ENCODE peak calls at places on chromosome 1, in ten cellular contexts. U is nephron progenitor cell, C is A549, A is epithelial cell of proximal tubule, G is mesothelial cell of epicardium, B is fibroblast of lung, I is Calu3, Z is RWPE1, E is BJ, L is H1. X is an unnamed sample.

GRCh38 chr1:231628207-231628876 is 1.8 kb downstream of the DISC1 start:
- DNase-seq in U (no peak), C (no peak), A (no peak), G (no peak), B (no peak), I (no peak), Z (no peak), E (peak), L (no peak), X (no peak)

GRCh38 chr1:100354971-100355394 is 2.7 kb downstream of the CDC14A start:
- DNase-seq in U (peak), C (no peak), A (peak), G (no peak), B (peak), I (peak), Z (peak), E (no peak), L (no peak), X (no peak)

GRCh38 chr1:81118550-81118949 is 682.2 kb upstream of the ADGRL2 start:
- DNase-seq in U (no peak), C (no peak), A (no peak), G (no peak), B (peak), I (no peak), Z (peak), E (no peak), L (no peak), X (no peak)

GRCh38 chr1:13825033-13825432 is 125.0 kb downstream of the PRDM2 start:
- DNase-seq in U (no peak), C (no peak), A (no peak), G (no peak), B (no peak), I (no peak), Z (no peak), E (no peak), L (no peak), X (no peak)

GRCh38 chr1:173608503-173609216 is 5.8 kb upstream of the SLC9C2 start:
- DNase-seq in U (no peak), C (no peak), A (no peak), G (no peak), B (no peak), I (no peak), Z (no peak), E (no peak), L (no peak), X (no peak)

GRCh38 chr1:226985239-226985838 is 45.2 kb downstream of the COQ8A start:
- DNase-seq in U (no peak), C (no peak), A (no peak), G (no peak), B (no peak), I (no peak), Z (no peak), E (no peak), L (no peak), X (no peak)

GRCh38 chr1:74463301-74463988 is 49.0 kb downstream of the LRRC53 start:
- DNase-seq in U (no peak), C (no peak), A (no peak), G (no peak), B (no peak), I (no peak), Z (peak), E (no peak), L (no peak), X (no peak)

GRCh38 chr1:241738284-241738683 is 86.2 kb downstream of the WDR64 start:
- DNase-seq in U (no peak), C (no peak), A (no peak), G (no peak), B (no peak), I (no peak), Z (no peak), E (no peak), L (no peak), X (no peak)

GRCh38 chr1:201834621-201835020 is 5.7 kb downstream of the IPO9 start:
- DNase-seq in U (no peak), C (no peak), A (no peak), G (no peak), B (no peak), I (no peak), Z (no peak), E (no peak), L (no peak), X (no peak)
- TF ChIP-seq CTCF in U (no peak), C (no peak), A (no peak), G (no peak), B (no peak), I (no peak), Z (no peak), E (no peak), L (no peak), X (no peak)

DNA sequence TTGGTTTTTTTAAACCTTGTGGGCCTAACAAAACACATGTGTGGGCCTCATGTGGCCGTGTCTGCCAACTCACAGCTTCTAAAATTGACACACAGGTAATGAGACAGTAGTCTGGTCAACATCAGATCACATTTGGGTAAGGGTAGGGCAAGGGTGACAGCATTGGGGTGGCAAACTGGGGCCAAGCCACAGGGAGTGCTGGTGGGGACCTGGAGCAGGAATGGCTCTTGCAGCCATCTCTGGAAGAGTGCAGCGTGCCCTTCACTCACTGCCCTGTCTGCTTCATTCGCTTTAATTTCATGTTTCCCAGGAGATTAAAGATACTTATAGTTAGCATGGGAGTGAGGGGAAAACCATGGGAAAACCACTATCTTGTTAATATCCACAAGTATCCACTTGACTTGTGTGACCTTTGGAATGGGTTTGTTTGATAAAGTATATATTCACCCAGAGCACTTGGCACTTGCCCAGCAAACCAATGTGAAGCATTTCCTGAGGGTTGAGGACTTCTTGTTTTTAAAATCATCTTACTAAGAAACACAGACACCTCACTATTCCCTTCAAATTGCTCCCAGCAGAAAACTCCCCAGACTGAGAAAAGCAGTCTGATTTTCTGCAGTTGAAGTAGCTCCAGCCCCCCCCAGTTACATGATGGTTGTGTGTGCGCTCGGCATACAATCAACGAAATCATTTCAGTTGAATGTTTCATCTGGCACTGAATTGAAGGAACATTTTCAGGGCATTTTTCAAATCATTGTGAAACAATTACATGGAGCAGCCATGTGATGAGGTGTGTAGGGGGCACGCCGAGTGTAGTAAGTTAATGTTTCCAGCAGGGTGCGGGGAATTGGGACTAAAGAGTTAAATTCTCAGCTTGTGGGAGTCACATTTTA is 175.7 kb downstream of the VPS13D start:
- DNase-seq in U (no peak), C (no peak), A (no peak), G (no peak), B (peak), I (no peak), Z (no peak), E (no peak), L (no peak), X (no peak)
- TF ChIP-seq CTCF in U (peak), C (no peak), A (no peak), G (peak), B (no peak), I (no peak), Z (no peak), E (peak), L (peak), X (peak)

DNA sequence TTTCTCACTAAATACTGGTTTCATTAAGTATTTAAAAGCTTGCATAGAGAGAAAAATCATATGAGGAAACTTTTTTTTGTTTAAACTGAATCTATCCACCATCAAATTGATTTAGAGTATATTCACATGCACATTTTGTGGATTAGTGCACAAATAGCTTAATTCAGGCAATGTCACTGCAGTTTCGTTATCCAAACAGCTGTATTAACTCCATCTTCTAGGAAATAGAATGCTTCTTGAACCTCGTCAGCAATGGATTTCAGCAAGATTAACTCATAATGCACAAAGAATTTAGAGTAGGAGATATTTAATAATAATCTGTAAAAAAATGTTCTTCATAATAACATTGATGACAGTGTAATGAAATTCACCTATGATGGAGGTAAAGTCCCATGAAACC is 37.5 kb downstream of the NEXN start:
- DNase-seq in U (no peak), C (no peak), A (no peak), G (no peak), B (peak), I (no peak), Z (no peak), E (no peak), L (no peak), X (no peak)
- TF ChIP-seq CTCF in U (no peak), C (no peak), A (no peak), G (no peak), B (no peak), I (no peak), Z (no peak), E (no peak), L (no peak), X (no peak)

GRCh38 chr1:58251415-58252073 is 295.0 kb downstream of the OMA1 start:
- DNase-seq in U (peak), C (no peak), A (no peak), G (no peak), B (no peak), I (peak), Z (no peak), E (no peak), L (no peak), X (peak)
- TF ChIP-seq CTCF in U (peak), C (no peak), A (peak), G (no peak), B (no peak), I (no peak), Z (no peak), E (peak), L (peak), X (peak)

GRCh38 chr1:43974443-43975248 is at the start of gene ATP6V0B:
- DNase-seq in U (peak), C (peak), A (no peak), G (peak), B (peak), I (peak), Z (peak), E (peak), L (peak), X (peak)
- TF ChIP-seq CTCF in U (no peak), C (no peak), A (no peak), G (no peak), B (peak), I (no peak), Z (no peak), E (no peak), L (no peak), X (peak)

GRCh38 chr1:205434738-205435137 is 12.9 kb upstream of the LEMD1 start:
- DNase-seq in U (no peak), C (no peak), A (no peak), G (no peak), B (no peak), I (no peak), Z (no peak), E (no peak), L (no peak), X (no peak)

GRCh38 chr1:205435904-205436573 is 14.2 kb upstream of the LEMD1 start:
- DNase-seq in U (no peak), C (no peak), A (no peak), G (no peak), B (no peak), I (no peak), Z (no peak), E (no peak), L (no peak), X (no peak)

GRCh38 chr1:205429742-205430464 is 8.0 kb upstream of the LEMD1 start:
- DNase-seq in U (no peak), C (no peak), A (no peak), G (no peak), B (no peak), I (no peak), Z (no peak), E (no peak), L (no peak), X (no peak)

GRCh38 chr1:205432116-205432515 is 10.3 kb upstream of the LEMD1 start:
- DNase-seq in U (no peak), C (no peak), A (no peak), G (no peak), B (no peak), I (no peak), Z (no peak), E (no peak), L (no peak), X (no peak)

GRCh38 chr1:205430631-205431305 is 8.9 kb upstream of the LEMD1 start:
- DNase-seq in U (peak), C (peak), A (no peak), G (no peak), B (peak), I (peak), Z (peak), E (no peak), L (no peak), X (peak)
- TF ChIP-seq CTCF in U (peak), C (peak), A (peak), G (peak), B (peak), I (peak), Z (peak), E (peak), L (peak), X (peak)

DNA sequence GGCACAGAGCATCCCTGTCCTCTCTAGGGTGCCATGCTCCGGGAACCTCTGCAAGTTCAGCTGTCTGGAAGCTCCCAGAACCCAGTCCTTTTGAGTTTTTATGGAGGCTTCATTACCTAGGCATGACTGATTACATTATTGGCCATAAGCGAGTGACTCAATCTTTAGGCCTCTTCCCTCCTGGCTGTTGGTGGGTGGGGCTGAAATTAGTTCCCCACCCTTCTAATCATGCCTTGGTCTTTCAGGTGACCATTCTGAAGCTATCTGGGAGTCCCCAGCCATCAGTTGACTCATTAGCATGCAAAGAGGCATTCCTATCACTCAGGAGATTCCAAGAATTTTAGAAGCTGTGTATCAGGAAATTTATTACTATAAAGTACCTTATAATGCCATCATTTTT is 46.6 kb downstream of the WLS start:
- DNase-seq in U (no peak), C (no peak), A (no peak), G (no peak), B (no peak), I (no peak), Z (peak), E (no peak), L (no peak), X (no peak)
- TF ChIP-seq CTCF in U (no peak), C (no peak), A (no peak), G (no peak), B (no peak), I (no peak), Z (no peak), E (no peak), L (no peak), X (no peak)

DNA sequence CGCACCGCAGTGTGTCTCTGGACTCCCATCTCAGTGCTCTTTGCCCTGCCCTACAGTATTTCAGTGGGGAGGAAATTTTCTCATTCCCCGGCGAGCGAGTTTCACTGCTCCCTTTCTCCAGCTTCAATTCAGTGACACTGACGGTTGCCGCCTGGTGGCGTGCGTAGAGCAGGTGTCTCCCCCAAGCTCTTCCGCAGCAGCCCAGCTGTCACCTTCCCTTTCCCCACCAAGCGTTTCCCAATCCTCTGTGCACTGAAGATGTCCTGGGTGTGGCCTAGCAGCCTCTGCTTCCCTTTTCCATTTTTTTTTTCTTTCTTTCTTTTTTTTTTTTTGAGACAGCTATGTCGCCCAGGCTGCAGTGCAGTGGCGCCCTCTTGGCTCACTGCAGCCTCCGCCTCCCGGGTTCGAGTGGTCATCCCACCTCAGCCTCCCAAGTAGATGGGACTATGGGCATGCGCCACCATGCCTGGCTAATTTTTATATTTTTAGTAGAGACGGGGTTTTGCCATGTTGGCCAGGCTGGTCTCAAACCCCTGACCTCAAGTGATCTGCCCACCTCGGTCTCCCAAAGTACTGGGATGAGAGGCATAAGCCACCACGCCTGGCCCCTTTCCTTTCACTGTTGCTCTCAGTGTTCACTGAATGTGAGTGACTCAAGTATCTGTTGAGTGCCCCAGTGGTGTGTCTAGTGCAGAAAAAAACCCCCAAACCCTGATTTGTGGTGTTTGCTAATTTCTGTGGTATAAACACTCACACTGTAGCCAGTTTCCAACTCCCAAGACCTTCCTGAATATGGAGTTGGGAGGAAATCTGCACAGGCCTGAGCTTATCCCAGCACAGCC is 30.1 kb downstream of the TNFRSF1B start:
- DNase-seq in U (no peak), C (no peak), A (no peak), G (no peak), B (no peak), I (no peak), Z (no peak), E (no peak), L (no peak), X (no peak)
- TF ChIP-seq CTCF in U (peak), C (no peak), A (peak), G (no peak), B (no peak), I (no peak), Z (no peak), E (no peak), L (peak), X (peak)